ENCODE peak calls at places on chromosome 18, in nine cellular contexts. S is psoas muscle, N is cardiac muscle cell, K is DND-41, Z is H9, E is GM10248, U is hepatocyte, W is heart left ventricle, X is endodermal cell. B is an unnamed sample.
A peak's percentile ranks its signal among the peaks of the same experiment; 100 is the strongest.

GRCh38 chr18:62420513-62421209 is 95.6 kb downstream of the TNFRSF11A start:
- DNase-seq in S (no peak), N (peak; percentile 73), K (peak; percentile 7), Z (no peak), E (peak; percentile 65), U (peak; percentile 86), W (no peak), X (no peak), B (peak; percentile 70)

GRCh38 chr18:58255701-58256311 is 211.8 kb downstream of the NEDD4L start:
- DNase-seq in S (peak; percentile 66), N (no peak), K (no peak), Z (no peak), E (no peak), U (no peak), W (no peak), X (peak; percentile 52), B (no peak)

GRCh38 chr18:27843783-27844415 is 333.0 kb downstream of the CDH2 start:
- DNase-seq in S (no peak), N (peak; percentile 66), K (peak; percentile 34), Z (no peak), E (no peak), U (no peak), W (no peak), X (no peak), B (peak; percentile 84)

GRCh38 chr18:14914126-14914525 is 166.2 kb downstream of the ANKRD30B start:
- DNase-seq in S (no peak), N (no peak), K (no peak), Z (no peak), E (no peak), U (no peak), W (no peak), X (no peak), B (no peak)

GRCh38 chr18:62933261-62933887 is 218.0 kb downstream of the PHLPP1 start:
- DNase-seq in S (no peak), N (no peak), K (no peak), Z (no peak), E (no peak), U (no peak), W (no peak), X (no peak), B (no peak)

GRCh38 chr18:5894613-5895299 is 566 bp downstream of the TMEM200C start:
- DNase-seq in S (peak; percentile 48), N (no peak), K (no peak), Z (peak; percentile 55), E (peak; percentile 35), U (no peak), W (peak; percentile 9), X (peak; percentile 79), B (peak; percentile 2)

GRCh38 chr18:49041677-49042570 is 91.2 kb upstream of the SMAD7 start:
- DNase-seq in S (no peak), N (peak; percentile 67), K (peak; percentile 47), Z (peak; percentile 65), E (no peak), U (peak; percentile 57), W (peak; percentile 53), X (peak; percentile 86), B (peak; percentile 26)

GRCh38 chr18:9175115-9175514 is 38.5 kb downstream of the ANKRD12 start:
- DNase-seq in S (no peak), N (no peak), K (no peak), Z (no peak), E (no peak), U (no peak), W (no peak), X (no peak), B (no peak)

GRCh38 chr18:9952633-9953416 is 39.0 kb downstream of the VAPA start:
- DNase-seq in S (no peak), N (no peak), K (no peak), Z (no peak), E (no peak), U (no peak), W (no peak), X (no peak), B (peak; percentile 60)

GRCh38 chr18:77658309-77658681 is 408.6 kb downstream of the GALR1 start:
- DNase-seq in S (no peak), N (no peak), K (no peak), Z (no peak), E (no peak), U (no peak), W (no peak), X (no peak), B (no peak)

DNA sequence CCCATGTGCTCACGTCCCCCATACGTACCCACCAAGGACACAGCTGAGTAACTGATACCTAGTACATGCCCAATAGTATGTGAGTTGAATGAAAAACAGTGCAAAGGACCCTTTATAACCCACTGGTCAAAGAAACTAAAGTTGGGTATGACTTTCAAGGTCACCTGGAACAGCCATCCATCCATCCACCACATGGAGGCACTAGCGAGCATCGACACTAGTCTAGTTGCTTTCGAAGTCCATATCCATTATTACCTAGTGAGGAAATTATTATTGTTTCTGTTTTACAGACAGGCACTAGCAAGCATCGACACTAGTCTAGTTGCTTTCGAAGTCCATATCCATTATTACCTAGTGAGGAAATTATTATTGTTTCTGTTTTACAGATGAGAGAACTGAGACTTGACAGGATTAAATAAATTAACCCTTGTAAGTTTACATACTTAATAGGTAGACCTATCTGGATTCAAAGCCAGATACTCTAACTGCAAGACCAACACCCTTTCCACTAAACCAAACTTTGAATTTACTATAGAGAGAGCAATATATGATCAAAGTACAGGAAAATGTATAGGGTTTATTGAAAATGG is 233.7 kb downstream of the METTL4 start:
- DNase-seq in S (no peak), N (peak; percentile 29), K (peak; percentile 45), Z (no peak), E (peak; percentile 38), U (no peak), W (no peak), X (peak; percentile 85), B (no peak)
- TF ChIP-seq CTCF in S (peak; percentile 44), N (peak; percentile 47), K (peak; percentile 69), Z (peak; percentile 83), E (peak; percentile 59), U (peak; percentile 25), W (peak; percentile 22), X (peak; percentile 84), B (peak; percentile 44)

DNA sequence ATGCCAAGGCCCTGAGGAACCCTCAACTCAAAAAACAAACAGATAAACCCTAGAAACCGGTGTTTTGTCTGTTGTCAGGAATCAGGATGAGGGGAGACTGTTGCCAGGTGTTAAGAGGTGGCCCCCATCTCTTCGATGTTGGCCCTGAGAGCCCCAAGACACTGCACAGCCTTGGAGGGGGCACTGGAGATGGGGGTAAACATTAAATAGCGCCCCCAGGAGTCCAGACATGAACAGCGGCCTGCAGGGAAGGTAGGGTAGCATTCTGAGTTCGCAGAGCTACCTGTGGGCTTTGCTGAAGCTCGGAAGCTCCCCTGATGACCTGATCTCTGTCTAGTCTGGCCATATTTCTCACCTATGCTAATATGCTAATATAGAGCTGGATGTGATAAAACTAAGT is 97.6 kb upstream of the SMAD2 start:
- DNase-seq in S (no peak), N (no peak), K (no peak), Z (no peak), E (no peak), U (no peak), W (no peak), X (no peak), B (no peak)
- TF ChIP-seq CTCF in S (no peak), N (peak; percentile 16), K (peak; percentile 23), Z (peak; percentile 48), E (no peak), U (peak; percentile 3), W (no peak), X (peak; percentile 63), B (no peak)

GRCh38 chr18:1663879-1664705 is 759.4 kb downstream of the ADCYAP1 start:
- DNase-seq in S (peak; percentile 52), N (peak; percentile 45), K (peak; percentile 61), Z (peak; percentile 72), E (peak; percentile 3), U (peak; percentile 76), W (peak; percentile 22), X (peak; percentile 91), B (peak; percentile 1)
- TF ChIP-seq CTCF in S (no peak), N (peak; percentile 75), K (peak; percentile 86), Z (peak; percentile 94), E (peak; percentile 47), U (peak; percentile 72), W (peak; percentile 30), X (peak; percentile 96), B (peak; percentile 55)

DNA sequence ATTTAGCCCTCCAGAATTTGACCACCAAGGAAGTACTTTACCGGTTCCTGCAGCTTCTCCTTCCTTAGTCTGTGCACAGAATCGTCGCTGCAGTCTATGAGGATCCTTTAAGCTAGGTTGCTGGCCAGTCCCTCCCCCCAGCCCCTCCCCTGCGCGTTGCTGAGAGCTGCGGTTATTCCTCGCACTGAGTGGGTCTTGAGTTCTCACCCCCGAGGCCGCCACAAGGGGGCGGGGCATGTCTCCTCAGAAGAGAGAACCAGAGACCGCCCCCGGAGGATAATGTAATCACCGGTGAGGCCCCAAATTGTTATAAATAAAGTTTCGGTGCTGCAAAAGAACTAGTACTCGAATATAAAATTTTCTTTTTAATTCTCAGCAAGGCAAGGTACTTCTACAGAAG is 1184.9 kb upstream of the CDH2 start:
- DNase-seq in S (no peak), N (no peak), K (no peak), Z (peak; percentile 86), E (no peak), U (peak; percentile 8), W (no peak), X (peak; percentile 81), B (no peak)
- TF ChIP-seq CTCF in S (no peak), N (no peak), K (no peak), Z (peak; percentile 62), E (no peak), U (no peak), W (no peak), X (peak; percentile 62), B (no peak)